ENCODE peak calls at places on chromosomes 1 and 21, in four cellular contexts. One of them, this sample, is unnamed.
A peak's percentile ranks its signal among the peaks of the same experiment; 100 is the strongest.

GRCh38 chr1:93979718-93980319 is 70.6 kb upstream of the GCLM start:
- DNase-seq in WTC11: no peak
- DNase-seq in K562: no peak
- DNase-seq in GM12878: no peak
- DNase-seq in this sample: no peak

GRCh38 chr1:6401673-6402072 is 8.1 kb upstream of the ACOT7 start:
- DNase-seq in WTC11: no peak
- DNase-seq in K562: no peak
- DNase-seq in GM12878: no peak
- DNase-seq in this sample: no peak

GRCh38 chr1:232393834-232394146 is 236.1 kb downstream of the SIPA1L2 start:
- DNase-seq in WTC11: no peak
- DNase-seq in K562: no peak
- DNase-seq in GM12878: no peak
- DNase-seq in this sample: no peak

GRCh38 chr1:47809301-47810084 is 187.7 kb downstream of the TRABD2B start:
- DNase-seq in WTC11: no peak
- DNase-seq in K562: no peak
- DNase-seq in GM12878: no peak
- DNase-seq in this sample: no peak

GRCh38 chr1:172824199-172824598 is 165.3 kb downstream of the FASLG start:
- DNase-seq in WTC11: no peak
- DNase-seq in K562: no peak
- DNase-seq in GM12878: no peak
- DNase-seq in this sample: no peak

GRCh38 chr1:193747579-193747978 is 561.2 kb upstream of the B3GALT2 start:
- DNase-seq in WTC11: no peak
- DNase-seq in K562: no peak
- DNase-seq in GM12878: no peak
- DNase-seq in this sample: no peak

GRCh38 chr1:17688217-17688810 is 66.8 kb upstream of the ACTL8 start:
- DNase-seq in WTC11: no peak
- DNase-seq in K562: no peak
- DNase-seq in GM12878: no peak
- DNase-seq in this sample: no peak

GRCh38 chr1:234108921-234109320 is 204.4 kb downstream of the SLC35F3 start:
- DNase-seq in WTC11: no peak
- DNase-seq in K562: no peak
- DNase-seq in GM12878: no peak
- DNase-seq in this sample: no peak

GRCh38 chr1:180267761-180268555 is 37.9 kb downstream of the LHX4 start:
- DNase-seq in WTC11: no peak
- DNase-seq in K562: no peak
- DNase-seq in GM12878: no peak
- DNase-seq in this sample: no peak

GRCh38 chr1:151368000-151368744 is 4.3 kb downstream of the SELENBP1 start:
- DNase-seq in WTC11: no peak
- DNase-seq in K562: no peak
- DNase-seq in GM12878: no peak
- DNase-seq in this sample: no peak

GRCh38 chr1:175364424-175365076 is 172.0 kb upstream of the KIAA0040 start:
- DNase-seq in WTC11: no peak
- DNase-seq in K562: no peak
- DNase-seq in GM12878: peak; percentile 41
- DNase-seq in this sample: no peak

GRCh38 chr1:224402472-224403035 is 32.0 kb downstream of the WDR26 start:
- DNase-seq in WTC11: no peak
- DNase-seq in K562: no peak
- DNase-seq in GM12878: no peak
- DNase-seq in this sample: no peak

GRCh38 chr21:42556476-42556875 is 42.8 kb downstream of the SLC37A1 start:
- DNase-seq in WTC11: peak; percentile 2
- DNase-seq in K562: no peak
- DNase-seq in GM12878: no peak
- DNase-seq in this sample: no peak

GRCh38 chr1:201562257-201562656 is 23.3 kb downstream of the NAV1 start:
- DNase-seq in WTC11: no peak
- DNase-seq in K562: no peak
- DNase-seq in GM12878: no peak
- DNase-seq in this sample: peak; percentile 88

GRCh38 chr1:73832276-73832825 is 365.6 kb downstream of the LRRIQ3 start:
- DNase-seq in WTC11: no peak
- DNase-seq in K562: no peak
- DNase-seq in GM12878: no peak
- DNase-seq in this sample: no peak

GRCh38 chr1:2091611-2092604 is 41.7 kb downstream of the PRKCZ start:
- DNase-seq in WTC11: peak; percentile 83
- DNase-seq in K562: peak; percentile 82
- DNase-seq in GM12878: no peak
- DNase-seq in this sample: no peak

GRCh38 chr1:52192436-52192835 is 50.5 kb downstream of the ZFYVE9 start:
- DNase-seq in WTC11: no peak
- DNase-seq in K562: no peak
- DNase-seq in GM12878: no peak
- DNase-seq in this sample: no peak

GRCh38 chr21:38054334-38054733 is 138.1 kb upstream of the KCNJ6 start:
- DNase-seq in WTC11: no peak
- DNase-seq in K562: no peak
- DNase-seq in GM12878: no peak
- DNase-seq in this sample: no peak

GRCh38 chr1:53737648-53738204 is 1.2 kb downstream of the GLIS1 start:
- DNase-seq in WTC11: peak; percentile 55
- DNase-seq in K562: no peak
- DNase-seq in GM12878: no peak
- DNase-seq in this sample: peak; percentile 63

GRCh38 chr1:214476229-214476957 is 75.0 kb downstream of the PTPN14 start:
- DNase-seq in WTC11: no peak
- DNase-seq in K562: no peak
- DNase-seq in GM12878: no peak
- DNase-seq in this sample: no peak

GRCh38 chr1:92961896-92962752 is 862 bp upstream of the DIPK1A start:
- DNase-seq in WTC11: no peak
- DNase-seq in K562: peak; percentile 18
- DNase-seq in GM12878: peak; percentile 82
- DNase-seq in this sample: peak; percentile 25

GRCh38 chr1:87968259-87968955 is 639.7 kb downstream of the LMO4 start:
- DNase-seq in WTC11: peak; percentile 32
- DNase-seq in K562: no peak
- DNase-seq in GM12878: no peak
- DNase-seq in this sample: no peak

GRCh38 chr1:110605901-110606783 is at the start of gene KCNA2:
- DNase-seq in WTC11: peak; percentile 68
- DNase-seq in K562: no peak
- DNase-seq in GM12878: no peak
- DNase-seq in this sample: peak; percentile 88

GRCh38 chr1:39670689-39671088 is 1.2 kb downstream of the NT5C1A start:
- DNase-seq in WTC11: no peak
- DNase-seq in K562: no peak
- DNase-seq in GM12878: no peak
- DNase-seq in this sample: peak; percentile 72

GRCh38 chr21:37700641-37701202 is 215.5 kb downstream of the KCNJ6 start:
- DNase-seq in WTC11: peak; percentile 46
- DNase-seq in K562: peak; percentile 86
- DNase-seq in GM12878: peak; percentile 56
- DNase-seq in this sample: peak; percentile 76

GRCh38 chr1:64401285-64401684 is 68.6 kb upstream of the CACHD1 start:
- DNase-seq in WTC11: no peak
- DNase-seq in K562: no peak
- DNase-seq in GM12878: no peak
- DNase-seq in this sample: no peak

GRCh38 chr1:100624886-100625430 is 87.0 kb downstream of the GPR88 start:
- DNase-seq in WTC11: no peak
- DNase-seq in K562: no peak
- DNase-seq in GM12878: no peak
- DNase-seq in this sample: no peak

GRCh38 chr1:200487650-200488049 is 77.8 kb upstream of the ZNF281 start:
- DNase-seq in WTC11: no peak
- DNase-seq in K562: no peak
- DNase-seq in GM12878: no peak
- DNase-seq in this sample: no peak

GRCh38 chr1:227486559-227486958 is 76.8 kb upstream of the ZNF678 start:
- DNase-seq in WTC11: no peak
- DNase-seq in K562: no peak
- DNase-seq in GM12878: peak; percentile 28
- DNase-seq in this sample: no peak

GRCh38 chr1:18114726-18115410 is 7.3 kb downstream of the IGSF21 start:
- DNase-seq in WTC11: no peak
- DNase-seq in K562: no peak
- DNase-seq in GM12878: no peak
- DNase-seq in this sample: no peak

GRCh38 chr1:96233422-96233821 is 488.2 kb upstream of the PTBP2 start:
- DNase-seq in WTC11: no peak
- DNase-seq in K562: no peak
- DNase-seq in GM12878: no peak
- DNase-seq in this sample: no peak

GRCh38 chr1:107979088-107979487 is 14.1 kb upstream of the VAV3 start:
- DNase-seq in WTC11: no peak
- DNase-seq in K562: no peak
- DNase-seq in GM12878: no peak
- DNase-seq in this sample: no peak

GRCh38 chr1:42153598-42153995 is 387 bp downstream of the GUCA2B start:
- DNase-seq in WTC11: no peak
- DNase-seq in K562: no peak
- DNase-seq in GM12878: no peak
- DNase-seq in this sample: no peak

GRCh38 chr21:15138475-15138874 is 73.7 kb upstream of the NRIP1 start:
- DNase-seq in WTC11: no peak
- DNase-seq in K562: no peak
- DNase-seq in GM12878: no peak
- DNase-seq in this sample: no peak

GRCh38 chr1:212060632-212061472 is 25.3 kb downstream of the DTL start:
- DNase-seq in WTC11: no peak
- DNase-seq in K562: no peak
- DNase-seq in GM12878: no peak
- DNase-seq in this sample: no peak

GRCh38 chr1:226223786-226224244 is 351 bp downstream of the MIXL1 start:
- DNase-seq in WTC11: peak; percentile 69
- DNase-seq in K562: no peak
- DNase-seq in GM12878: no peak
- DNase-seq in this sample: peak; percentile 82
- TF ChIP-seq USF1 in WTC11: no peak
- TF ChIP-seq USF1 in K562: no peak
- TF ChIP-seq USF1 in GM12878: no peak
- TF ChIP-seq USF1 in this sample: no peak

GRCh38 chr1:117414943-117415342 is 47.7 kb downstream of the MAN1A2 start:
- DNase-seq in WTC11: no peak
- DNase-seq in K562: no peak
- DNase-seq in GM12878: no peak
- DNase-seq in this sample: no peak
- TF ChIP-seq USF1 in WTC11: no peak
- TF ChIP-seq USF1 in K562: no peak
- TF ChIP-seq USF1 in GM12878: no peak
- TF ChIP-seq USF1 in this sample: no peak

DNA sequence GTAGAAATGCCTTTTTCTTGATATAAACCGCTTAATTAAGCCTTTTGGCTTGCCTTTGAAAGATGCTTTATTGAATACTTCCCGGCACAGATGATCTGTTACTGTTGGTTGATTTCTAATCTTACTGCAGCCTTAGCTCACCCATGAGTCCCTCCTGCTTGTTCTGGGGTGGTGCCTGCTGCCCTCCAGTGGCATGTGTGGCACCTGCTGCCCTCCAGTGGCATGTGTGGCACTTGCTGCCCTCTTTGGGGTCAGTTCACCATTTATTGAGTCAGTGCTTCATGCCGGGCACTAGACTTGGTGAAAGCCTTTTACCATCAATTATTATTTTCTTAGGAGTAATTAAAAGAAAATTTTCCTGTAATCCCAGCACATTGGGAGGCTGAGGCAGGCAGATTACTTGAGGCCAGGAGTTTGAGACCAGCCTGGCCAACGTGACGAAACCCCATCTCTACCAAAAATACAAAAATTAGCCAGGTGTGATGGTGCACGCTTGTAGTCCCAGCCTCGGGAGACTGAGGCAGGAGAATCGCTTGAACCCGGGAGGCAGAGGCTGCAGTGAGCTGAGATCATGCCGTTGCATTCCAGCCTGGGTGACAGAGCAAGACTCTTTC is 54.3 kb downstream of the ADARB1 start:
- DNase-seq in WTC11: peak; percentile 71
- DNase-seq in K562: no peak
- DNase-seq in GM12878: no peak
- DNase-seq in this sample: peak; percentile 87
- TF ChIP-seq USF1 in WTC11: no peak
- TF ChIP-seq USF1 in K562: no peak
- TF ChIP-seq USF1 in GM12878: no peak
- TF ChIP-seq USF1 in this sample: no peak

GRCh38 chr1:229619614-229620013 is 6.3 kb downstream of the TAF5L start:
- DNase-seq in WTC11: no peak
- DNase-seq in K562: peak; percentile 27
- DNase-seq in GM12878: no peak
- DNase-seq in this sample: no peak

GRCh38 chr1:229620876-229621275 is 5.0 kb downstream of the TAF5L start:
- DNase-seq in WTC11: no peak
- DNase-seq in K562: no peak
- DNase-seq in GM12878: no peak
- DNase-seq in this sample: no peak

GRCh38 chr1:229623838-229624237 is 2.1 kb downstream of the TAF5L start:
- DNase-seq in WTC11: no peak
- DNase-seq in K562: no peak
- DNase-seq in GM12878: no peak
- DNase-seq in this sample: no peak

GRCh38 chr1:229623225-229623624 is 2.7 kb downstream of the TAF5L start:
- DNase-seq in WTC11: no peak
- DNase-seq in K562: no peak
- DNase-seq in GM12878: no peak
- DNase-seq in this sample: no peak

GRCh38 chr1:229621663-229622062 is 4.3 kb downstream of the TAF5L start:
- DNase-seq in WTC11: no peak
- DNase-seq in K562: no peak
- DNase-seq in GM12878: no peak
- DNase-seq in this sample: no peak
- TF ChIP-seq USF1 in WTC11: no peak
- TF ChIP-seq USF1 in K562: no peak
- TF ChIP-seq USF1 in GM12878: no peak
- TF ChIP-seq USF1 in this sample: no peak

This sample was measured in SK-N-SH.